ENCODE peak calls at places on chromosomes 12 and 14, in eight cellular contexts. D, U, C, W, P, A, N and F are unnamed samples.

GRCh38 chr14:71521238-71521637 is 411.0 kb upstream of the RGS6 start:
- DNase-seq in C (peak), A (no peak), D (no peak), N (no peak), U (no peak), P (no peak), W (no peak), F (peak)

GRCh38 chr14:88934231-88934898 is 109.9 kb downstream of the TTC8 start:
- DNase-seq in W (no peak), N (no peak), D (no peak), U (peak), P (no peak), C (no peak), A (no peak), F (no peak)

GRCh38 chr14:94298130-94298529 is 5.1 kb upstream of the SERPINA10 start:
- DNase-seq in W (no peak), C (no peak), P (no peak), N (no peak), U (no peak), A (no peak), D (no peak), F (no peak)

GRCh38 chr12:82650627-82651337 is 35.9 kb upstream of the TMTC2 start:
- DNase-seq in N (no peak), P (no peak), D (peak), W (no peak), C (peak), U (peak), A (peak), F (peak)

GRCh38 chr12:87112946-87113345 is 856.8 kb upstream of the MGAT4C start:
- DNase-seq in C (no peak), U (no peak), N (no peak), W (no peak), D (no peak), P (no peak), A (peak), F (peak)

GRCh38 chr12:116361404-116362223 is 84.1 kb upstream of the MED13L start:
- DNase-seq in W (no peak), P (no peak), N (no peak), U (no peak), C (no peak), A (no peak), D (no peak), F (no peak)

GRCh38 chr14:35374273-35374681 is 30.3 kb downstream of the NFKBIA start:
- DNase-seq in U (peak), A (peak), W (peak), N (peak), D (no peak), P (no peak), C (peak), F (peak)

GRCh38 chr12:50322196-50322595 is 38.9 kb upstream of the LIMA1 start:
- DNase-seq in A (no peak), D (no peak), N (no peak), W (no peak), P (no peak), U (no peak), C (no peak), F (peak)

GRCh38 chr14:99009875-99010274 is 262.1 kb downstream of the BCL11B start:
- DNase-seq in D (no peak), C (no peak), A (no peak), N (no peak), P (no peak), W (no peak), U (peak), F (no peak)

GRCh38 chr14:79510659-79511058 is 700.6 kb downstream of the DIO2 start:
- DNase-seq in U (no peak), D (no peak), P (no peak), N (no peak), C (no peak), A (no peak), W (no peak), F (peak)

GRCh38 chr14:102020058-102020971 is 55.9 kb downstream of the DYNC1H1 start:
- DNase-seq in D (no peak), N (peak), W (peak), P (peak), A (peak), C (no peak), U (peak), F (peak)

GRCh38 chr12:31989987-31990386 is 30.8 kb downstream of the RESF1 start:
- DNase-seq in W (no peak), U (no peak), D (no peak), N (peak), C (peak), A (peak), P (no peak), F (no peak)

GRCh38 chr14:76516884-76517283 is 140.9 kb downstream of the ESRRB start:
- DNase-seq in C (no peak), P (no peak), A (peak), D (no peak), U (no peak), N (no peak), W (no peak), F (no peak)

GRCh38 chr14:68561531-68562007 is 231.3 kb downstream of the ZFP36L1 start:
- DNase-seq in P (no peak), C (no peak), A (no peak), U (peak), N (no peak), W (no peak), D (no peak), F (no peak)

GRCh38 chr12:49349266-49349665 is 2.6 kb downstream of the DNAJC22 start:
- DNase-seq in W (no peak), P (no peak), N (no peak), D (peak), U (no peak), C (no peak), A (no peak), F (no peak)